ENCODE peak calls at places on chromosomes 6 and 20, in five cellular contexts. One of them, this sample, is unnamed.

GRCh38 chr6:33610057-33610456 is 11.1 kb upstream of the ITPR3 start:
- DNase-seq in transverse colon: no peak
- DNase-seq in heart left ventricle: no peak
- DNase-seq in body of pancreas: no peak
- DNase-seq in sigmoid colon: no peak
- DNase-seq in this sample: no peak

GRCh38 chr6:95408111-95408510 is 169.2 kb upstream of the MANEA start:
- DNase-seq in transverse colon: no peak
- DNase-seq in heart left ventricle: no peak
- DNase-seq in body of pancreas: no peak
- DNase-seq in sigmoid colon: no peak
- DNase-seq in this sample: no peak

GRCh38 chr6:167745660-167746376 is 80.9 kb upstream of the AFDN start:
- DNase-seq in transverse colon: no peak
- DNase-seq in heart left ventricle: no peak
- DNase-seq in body of pancreas: peak
- DNase-seq in sigmoid colon: peak
- DNase-seq in this sample: peak

GRCh38 chr6:113082691-113083090 is 735.6 kb downstream of the RFPL4B start:
- DNase-seq in transverse colon: no peak
- DNase-seq in heart left ventricle: no peak
- DNase-seq in body of pancreas: no peak
- DNase-seq in sigmoid colon: no peak
- DNase-seq in this sample: no peak

GRCh38 chr6:51778666-51779065 is 308.7 kb downstream of the PKHD1 start:
- DNase-seq in transverse colon: no peak
- DNase-seq in heart left ventricle: no peak
- DNase-seq in body of pancreas: no peak
- DNase-seq in sigmoid colon: no peak
- DNase-seq in this sample: no peak

GRCh38 chr6:89013463-89013862 is 50.0 kb upstream of the RNGTT start:
- DNase-seq in transverse colon: no peak
- DNase-seq in heart left ventricle: no peak
- DNase-seq in body of pancreas: no peak
- DNase-seq in sigmoid colon: no peak
- DNase-seq in this sample: no peak

GRCh38 chr6:73182021-73182607 is 43.2 kb downstream of the KHDC1L start:
- DNase-seq in transverse colon: no peak
- DNase-seq in heart left ventricle: no peak
- DNase-seq in body of pancreas: no peak
- DNase-seq in sigmoid colon: no peak
- DNase-seq in this sample: no peak

GRCh38 chr6:32843321-32843978 is 397 bp downstream of the PSMB8 start:
- DNase-seq in transverse colon: peak
- DNase-seq in heart left ventricle: peak
- DNase-seq in body of pancreas: no peak
- DNase-seq in sigmoid colon: no peak
- DNase-seq in this sample: no peak

GRCh38 chr6:146029573-146030184 is 817 bp downstream of the GRM1 start:
- DNase-seq in transverse colon: no peak
- DNase-seq in heart left ventricle: no peak
- DNase-seq in body of pancreas: no peak
- DNase-seq in sigmoid colon: no peak
- DNase-seq in this sample: no peak

DNA sequence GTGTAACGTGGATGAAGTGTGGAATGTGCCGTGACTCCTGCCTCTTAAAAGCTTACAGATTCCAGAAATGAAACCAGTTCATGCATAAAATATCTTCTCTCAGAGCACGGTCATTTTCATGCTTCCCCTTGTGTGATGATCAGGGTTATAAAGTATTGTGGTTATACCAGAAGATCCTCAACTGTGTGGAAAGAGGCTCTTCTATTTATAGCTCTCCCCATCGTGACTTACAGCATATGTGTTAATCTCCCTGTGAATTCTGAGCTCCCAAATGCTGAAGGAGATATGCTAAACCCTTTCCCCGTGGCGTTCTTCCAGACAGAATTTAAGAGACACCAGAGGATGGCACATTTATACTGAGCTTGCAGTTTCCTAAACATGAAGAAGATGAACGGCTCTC is 158.8 kb downstream of the CDH26 start:
- DNase-seq in transverse colon: no peak
- DNase-seq in heart left ventricle: no peak
- DNase-seq in body of pancreas: no peak
- DNase-seq in sigmoid colon: no peak
- DNase-seq in this sample: peak
- TF ChIP-seq POLR2A in transverse colon: no peak
- TF ChIP-seq POLR2A in heart left ventricle: no peak
- TF ChIP-seq POLR2A in body of pancreas: no peak
- TF ChIP-seq POLR2A in sigmoid colon: no peak
- TF ChIP-seq POLR2A in this sample: no peak

GRCh38 chr6:27129917-27130316 is 117.6 kb upstream of the PRSS16 start:
- DNase-seq in transverse colon: no peak
- DNase-seq in heart left ventricle: no peak
- DNase-seq in body of pancreas: no peak
- DNase-seq in sigmoid colon: no peak
- DNase-seq in this sample: no peak

GRCh38 chr6:27126815-27127537 is 120.5 kb upstream of the PRSS16 start:
- DNase-seq in transverse colon: peak
- DNase-seq in heart left ventricle: peak
- DNase-seq in body of pancreas: peak
- DNase-seq in sigmoid colon: peak
- DNase-seq in this sample: peak

GRCh38 chr6:27127874-27128795 is 119.4 kb upstream of the PRSS16 start:
- DNase-seq in transverse colon: no peak
- DNase-seq in heart left ventricle: no peak
- DNase-seq in body of pancreas: no peak
- DNase-seq in sigmoid colon: no peak
- DNase-seq in this sample: no peak

GRCh38 chr6:27129095-27129815 is 118.2 kb upstream of the PRSS16 start:
- DNase-seq in transverse colon: no peak
- DNase-seq in heart left ventricle: no peak
- DNase-seq in body of pancreas: no peak
- DNase-seq in sigmoid colon: no peak
- DNase-seq in this sample: no peak

DNA sequence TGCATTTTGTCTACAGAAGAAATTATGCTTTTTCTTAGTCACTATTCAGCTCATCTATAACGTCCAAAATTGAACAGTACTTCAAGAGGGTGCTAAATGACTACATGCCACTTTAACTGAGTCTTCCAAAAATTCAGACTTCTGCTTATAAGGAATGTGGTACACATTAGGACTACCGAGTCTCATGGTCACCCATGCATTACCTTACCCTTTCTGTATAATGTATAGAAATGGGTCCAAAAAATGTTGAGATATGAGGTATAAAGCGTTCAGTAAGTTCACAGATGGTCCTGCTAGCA is 118.8 kb upstream of the PRSS16 start:
- DNase-seq in transverse colon: no peak
- DNase-seq in heart left ventricle: no peak
- DNase-seq in body of pancreas: no peak
- DNase-seq in sigmoid colon: no peak
- DNase-seq in this sample: no peak
- TF ChIP-seq POLR2A in transverse colon: no peak
- TF ChIP-seq POLR2A in heart left ventricle: no peak
- TF ChIP-seq POLR2A in body of pancreas: no peak
- TF ChIP-seq POLR2A in sigmoid colon: no peak
- TF ChIP-seq POLR2A in this sample: no peak

GRCh38 chr20:47664068-47664437 is 121.2 kb downstream of the SULF2 start:
- DNase-seq in transverse colon: peak
- DNase-seq in heart left ventricle: no peak
- DNase-seq in body of pancreas: no peak
- DNase-seq in sigmoid colon: no peak
- DNase-seq in this sample: no peak
- TF ChIP-seq POLR2A in transverse colon: no peak
- TF ChIP-seq POLR2A in heart left ventricle: no peak
- TF ChIP-seq POLR2A in body of pancreas: no peak
- TF ChIP-seq POLR2A in sigmoid colon: no peak
- TF ChIP-seq POLR2A in this sample: no peak

GRCh38 chr6:90186637-90187361 is 109.8 kb downstream of the BACH2 start:
- DNase-seq in transverse colon: no peak
- DNase-seq in heart left ventricle: no peak
- DNase-seq in body of pancreas: no peak
- DNase-seq in sigmoid colon: no peak
- DNase-seq in this sample: no peak

GRCh38 chr6:90183587-90184333 is 112.9 kb downstream of the BACH2 start:
- DNase-seq in transverse colon: no peak
- DNase-seq in heart left ventricle: no peak
- DNase-seq in body of pancreas: no peak
- DNase-seq in sigmoid colon: no peak
- DNase-seq in this sample: no peak

GRCh38 chr6:90187437-90188049 is 109.1 kb downstream of the BACH2 start:
- DNase-seq in transverse colon: no peak
- DNase-seq in heart left ventricle: no peak
- DNase-seq in body of pancreas: no peak
- DNase-seq in sigmoid colon: no peak
- DNase-seq in this sample: no peak

GRCh38 chr6:90180526-90180925 is 116.1 kb downstream of the BACH2 start:
- DNase-seq in transverse colon: no peak
- DNase-seq in heart left ventricle: no peak
- DNase-seq in body of pancreas: no peak
- DNase-seq in sigmoid colon: no peak
- DNase-seq in this sample: no peak

DNA sequence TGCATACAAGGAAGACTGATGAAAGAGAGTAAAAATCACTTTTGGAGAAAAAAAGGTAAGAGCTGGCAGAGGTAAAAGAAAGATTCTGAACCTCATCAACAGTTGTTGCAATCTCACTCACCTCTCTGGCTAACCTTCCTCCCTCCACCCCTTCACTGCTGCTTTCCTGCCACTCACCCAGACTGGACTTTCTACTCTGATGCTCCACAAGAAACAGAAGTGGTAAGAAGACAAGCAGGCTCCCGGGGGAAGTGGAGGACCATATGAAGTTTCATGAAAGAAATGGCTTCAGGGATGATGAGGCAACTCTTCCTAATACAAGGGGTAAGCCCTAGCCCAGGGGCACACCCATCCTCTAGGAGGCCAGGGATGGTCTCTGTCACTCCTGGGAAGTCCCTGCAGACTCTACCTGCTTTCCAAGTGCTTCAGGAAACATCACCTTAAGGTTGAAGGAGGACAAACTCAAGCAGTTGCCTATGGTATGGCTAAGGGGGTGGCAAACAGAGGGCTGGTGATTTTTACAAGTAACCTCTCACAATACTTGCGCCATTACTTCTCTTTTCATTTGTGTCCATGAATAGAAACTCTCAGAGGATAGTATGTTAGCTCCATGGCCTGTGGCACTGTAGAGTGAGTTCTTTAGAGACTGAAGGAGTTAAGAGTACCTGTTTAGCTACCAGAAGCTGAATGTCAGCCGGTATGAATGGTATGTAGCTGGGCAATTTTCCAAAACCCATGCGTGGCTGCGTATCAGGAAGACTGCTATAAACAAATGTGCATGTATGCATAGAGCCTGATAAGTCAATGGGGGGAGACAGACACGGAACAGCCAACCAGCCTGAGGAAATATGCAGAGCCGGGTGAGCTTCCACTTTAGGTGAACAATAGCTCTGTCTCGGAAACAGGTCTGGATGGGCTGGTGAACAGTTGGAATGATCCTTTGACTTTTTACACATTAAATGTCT is 112.0 kb downstream of the BACH2 start:
- DNase-seq in transverse colon: no peak
- DNase-seq in heart left ventricle: no peak
- DNase-seq in body of pancreas: peak
- DNase-seq in sigmoid colon: no peak
- DNase-seq in this sample: peak
- TF ChIP-seq POLR2A in transverse colon: no peak
- TF ChIP-seq POLR2A in heart left ventricle: no peak
- TF ChIP-seq POLR2A in body of pancreas: no peak
- TF ChIP-seq POLR2A in sigmoid colon: no peak
- TF ChIP-seq POLR2A in this sample: no peak

GRCh38 chr6:30164714-30165113 is 1.4 kb downstream of the TRIM15 start:
- DNase-seq in transverse colon: no peak
- DNase-seq in heart left ventricle: no peak
- DNase-seq in body of pancreas: no peak
- DNase-seq in sigmoid colon: no peak
- DNase-seq in this sample: no peak

GRCh38 chr6:30175765-30176164 is 12.4 kb downstream of the TRIM15 start:
- DNase-seq in transverse colon: no peak
- DNase-seq in heart left ventricle: no peak
- DNase-seq in body of pancreas: no peak
- DNase-seq in sigmoid colon: no peak
- DNase-seq in this sample: no peak

GRCh38 chr6:30171677-30172471 is 8.5 kb downstream of the TRIM15 start:
- DNase-seq in transverse colon: no peak
- DNase-seq in heart left ventricle: no peak
- DNase-seq in body of pancreas: no peak
- DNase-seq in sigmoid colon: no peak
- DNase-seq in this sample: no peak

GRCh38 chr6:30167101-30167500 is 3.8 kb downstream of the TRIM15 start:
- DNase-seq in transverse colon: no peak
- DNase-seq in heart left ventricle: no peak
- DNase-seq in body of pancreas: no peak
- DNase-seq in sigmoid colon: no peak
- DNase-seq in this sample: no peak

GRCh38 chr6:30169658-30170614 is 6.6 kb downstream of the TRIM15 start:
- DNase-seq in transverse colon: no peak
- DNase-seq in heart left ventricle: no peak
- DNase-seq in body of pancreas: no peak
- DNase-seq in sigmoid colon: no peak
- DNase-seq in this sample: no peak
- TF ChIP-seq POLR2A in transverse colon: no peak
- TF ChIP-seq POLR2A in heart left ventricle: no peak
- TF ChIP-seq POLR2A in body of pancreas: no peak
- TF ChIP-seq POLR2A in sigmoid colon: no peak
- TF ChIP-seq POLR2A in this sample: no peak

DNA sequence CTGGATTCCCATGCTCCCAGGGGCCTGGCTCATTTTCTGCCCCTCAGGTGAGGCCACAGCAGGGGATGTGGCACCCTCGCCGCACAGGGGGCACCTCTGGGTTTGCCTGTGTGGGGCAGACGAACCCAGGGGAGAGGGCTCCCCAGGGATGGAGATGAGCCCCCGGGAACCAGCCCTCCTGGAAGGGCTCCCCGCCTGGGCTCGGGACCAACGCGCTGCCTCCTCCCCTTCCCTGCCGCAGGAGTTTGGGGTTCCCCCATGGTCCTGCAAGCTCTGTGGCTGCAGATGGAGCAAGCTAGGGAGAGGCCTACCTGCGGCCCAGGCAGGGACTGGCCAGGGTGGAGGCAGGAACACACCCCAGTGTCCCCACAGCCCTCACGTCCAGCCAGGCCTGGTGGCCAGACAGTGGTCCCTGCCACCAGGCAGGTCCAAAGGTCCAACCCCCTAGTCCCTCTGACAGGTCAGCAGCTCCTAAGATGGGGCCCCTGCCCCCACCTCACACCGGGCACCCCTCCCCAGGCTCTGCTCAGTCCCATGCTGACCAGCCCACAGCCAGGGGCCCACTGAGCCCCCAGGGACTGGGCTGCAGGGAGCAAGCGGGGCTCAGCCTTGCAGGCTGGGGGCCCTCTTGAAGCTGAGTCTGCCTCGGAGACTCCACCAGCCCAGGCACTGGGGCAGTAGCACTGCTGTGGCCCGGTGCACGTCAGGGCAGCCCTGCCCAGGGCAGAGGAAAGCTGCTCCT is 13.7 kb downstream of the LAMA5 start:
- DNase-seq in transverse colon: no peak
- DNase-seq in heart left ventricle: peak
- DNase-seq in body of pancreas: no peak
- DNase-seq in sigmoid colon: no peak
- DNase-seq in this sample: no peak
- TF ChIP-seq POLR2A in transverse colon: no peak
- TF ChIP-seq POLR2A in heart left ventricle: no peak
- TF ChIP-seq POLR2A in body of pancreas: no peak
- TF ChIP-seq POLR2A in sigmoid colon: no peak
- TF ChIP-seq POLR2A in this sample: no peak

GRCh38 chr6:26249959-26250805 is 114.8 kb upstream of the BTN3A2 start:
- DNase-seq in transverse colon: peak
- DNase-seq in heart left ventricle: peak
- DNase-seq in body of pancreas: peak
- DNase-seq in sigmoid colon: peak
- DNase-seq in this sample: peak
- TF ChIP-seq POLR2A in transverse colon: peak
- TF ChIP-seq POLR2A in heart left ventricle: no peak
- TF ChIP-seq POLR2A in body of pancreas: peak
- TF ChIP-seq POLR2A in sigmoid colon: peak
- TF ChIP-seq POLR2A in this sample: no peak